ENCODE peak calls at places on chromosomes 2 and 18, in four cellular contexts. P is CD8-positive, alpha-beta T cell; G is breast epithelium; N is heart right ventricle. F is an unnamed sample.
A peak's percentile ranks its signal among the peaks of the same experiment; 100 is the strongest.

GRCh38 chr2:162318280-162319222 is at the start of gene IFIH1:
- DNase-seq in P (peak; percentile 68), G (peak; percentile 82), N (peak; percentile 72), F (peak; percentile 91)

GRCh38 chr2:182784777-182785176 is 68.7 kb downstream of the DNAJC10 start:
- DNase-seq in P (no peak), G (no peak), N (no peak), F (no peak)

GRCh38 chr2:36706021-36706328 is 9.5 kb downstream of the VIT start:
- DNase-seq in P (no peak), G (no peak), N (no peak), F (no peak)

GRCh38 chr2:18623782-18624181 is 34.4 kb upstream of the NT5C1B start:
- DNase-seq in P (no peak), G (no peak), N (no peak), F (no peak)

GRCh38 chr2:112149194-112149593 is 11.0 kb downstream of the FBLN7 start:
- DNase-seq in P (no peak), G (no peak), N (no peak), F (no peak)

GRCh38 chr2:148718039-148718438 is 73.5 kb downstream of the EPC2 start:
- DNase-seq in P (no peak), G (no peak), N (no peak), F (no peak)

GRCh38 chr2:97713296-97714083 is at the start of gene ZAP70:
- DNase-seq in P (peak; percentile 71), G (peak; percentile 10), N (no peak), F (no peak)

GRCh38 chr2:237876056-237876439 is 16.6 kb downstream of the RAMP1 start:
- DNase-seq in P (no peak), G (peak; percentile 31), N (no peak), F (no peak)

GRCh38 chr2:70070557-70071268 is 16.6 kb upstream of the PCBP1 start:
- DNase-seq in P (peak; percentile 59), G (no peak), N (peak; percentile 20), F (peak; percentile 71)

GRCh38 chr2:1736045-1736444 is 8.3 kb downstream of the PXDN start:
- DNase-seq in P (no peak), G (no peak), N (no peak), F (no peak)

GRCh38 chr2:213980883-213981282 is 430.0 kb upstream of the VWC2L start:
- DNase-seq in P (no peak), G (no peak), N (no peak), F (no peak)

GRCh38 chr2:176383100-176383499 is 113.9 kb downstream of the MTX2 start:
- DNase-seq in P (no peak), G (no peak), N (no peak), F (no peak)

GRCh38 chr2:72457801-72458516 is 310.3 kb upstream of the CYP26B1 start:
- DNase-seq in P (no peak), G (no peak), N (no peak), F (no peak)

GRCh38 chr2:72968286-72968685 is 51.0 kb downstream of the EMX1 start:
- DNase-seq in P (no peak), G (no peak), N (no peak), F (no peak)

GRCh38 chr2:148978026-148978685 is 60.3 kb upstream of the LYPD6B start:
- DNase-seq in P (no peak), G (no peak), N (no peak), F (no peak)

GRCh38 chr18:78809845-78810244 is 169.8 kb upstream of the SALL3 start:
- DNase-seq in P (no peak), G (no peak), N (no peak), F (no peak)

GRCh38 chr2:214005337-214005736 is 405.5 kb upstream of the VWC2L start:
- DNase-seq in P (no peak), G (no peak), N (no peak), F (no peak)

GRCh38 chr2:241941691-241942301 is 72.3 kb downstream of the RTP5 start:
- DNase-seq in P (no peak), G (peak; percentile 47), N (no peak), F (no peak)

GRCh38 chr18:77206676-77207370 is 42.8 kb upstream of the GALR1 start:
- DNase-seq in P (no peak), G (no peak), N (peak; percentile 36), F (no peak)

DNA sequence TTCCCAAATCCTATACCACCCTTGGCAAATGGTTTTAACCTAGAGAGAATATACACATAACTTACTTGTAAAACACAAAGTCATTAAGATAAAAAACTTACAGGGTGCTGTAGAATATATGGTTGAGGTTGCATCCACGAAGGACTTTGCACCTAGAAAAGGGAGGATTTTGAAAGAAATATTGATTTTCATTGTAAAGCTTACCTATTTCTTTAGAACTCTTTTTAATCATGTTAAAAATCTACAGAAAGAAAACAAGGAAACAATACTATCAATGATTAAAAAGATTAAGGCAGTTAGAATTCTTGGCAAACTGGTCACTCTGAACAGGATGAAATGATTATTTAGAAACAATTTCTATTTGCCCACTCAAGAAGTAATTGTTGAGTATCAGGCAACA is 81.1 kb upstream of the ITGB6 start:
- DNase-seq in P (no peak), G (no peak), N (no peak), F (no peak)
- H3K36me3 ChIP-seq in P (peaks cover 39% of the 10 kb centered on the region), G (no peaks in the 10 kb centered on the region), N (peaks cover 8% of the 10 kb centered on the region), F (no peaks in the 10 kb centered on the region)

GRCh38 chr2:138577066-138577465 is 75.5 kb downstream of the SPOPL start:
- DNase-seq in P (no peak), G (no peak), N (no peak), F (no peak)

DNA sequence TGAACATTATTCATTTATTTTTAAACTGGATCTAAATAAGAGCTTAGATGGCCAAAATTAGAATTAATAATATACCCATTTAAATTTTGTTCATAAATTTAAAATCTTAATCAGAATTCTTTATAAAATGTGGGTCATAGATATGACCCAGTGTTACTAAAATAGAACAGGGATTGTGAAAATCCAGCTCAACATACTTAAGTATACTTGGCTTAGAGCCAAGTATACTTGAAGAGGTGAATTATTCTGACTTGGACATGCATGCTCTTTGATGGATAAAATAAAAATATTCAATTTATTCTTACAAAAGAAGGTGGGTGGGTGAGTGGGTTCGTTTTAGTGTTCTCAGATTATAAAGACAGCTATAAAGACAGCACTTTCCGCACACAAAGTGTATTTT is 70.7 kb downstream of the SPOPL start:
- DNase-seq in P (no peak), G (no peak), N (no peak), F (no peak)
- H3K36me3 ChIP-seq in P (no peaks in the 10 kb centered on the region), G (peaks cover 8% of the 10 kb centered on the region), N (no peaks in the 10 kb centered on the region), F (no peaks in the 10 kb centered on the region)

GRCh38 chr18:23534276-23534675 is 31.0 kb downstream of the RMC1 start:
- DNase-seq in P (no peak), G (no peak), N (no peak), F (no peak)

GRCh38 chr18:23530195-23530594 is 26.9 kb downstream of the RMC1 start:
- DNase-seq in P (no peak), G (no peak), N (no peak), F (no peak)

GRCh38 chr18:23529597-23529996 is 26.3 kb downstream of the RMC1 start:
- DNase-seq in P (no peak), G (no peak), N (no peak), F (no peak)

GRCh38 chr18:23532848-23533247 is 29.5 kb downstream of the RMC1 start:
- DNase-seq in P (no peak), G (no peak), N (peak; percentile 26), F (no peak)

DNA sequence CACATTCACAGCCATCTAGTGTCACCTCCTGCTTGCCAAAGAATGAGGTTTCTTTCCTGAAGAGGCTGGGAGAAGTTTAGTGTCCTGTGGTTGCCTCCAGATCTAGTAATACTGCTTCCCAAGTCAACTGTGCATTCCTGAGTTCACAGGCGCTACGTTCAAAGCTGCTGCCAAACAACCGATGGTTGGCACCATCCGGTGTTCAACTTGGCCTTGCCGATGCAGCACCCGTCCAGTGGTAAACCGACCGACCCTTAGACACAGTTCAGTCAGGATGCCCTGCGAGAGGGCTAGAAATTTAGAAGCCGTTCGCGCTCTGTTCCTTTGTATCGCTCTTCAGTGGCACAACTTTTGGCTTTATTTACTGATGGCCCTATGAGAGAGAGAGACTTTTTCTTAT is 28.6 kb downstream of the RMC1 start:
- DNase-seq in P (no peak), G (no peak), N (no peak), F (no peak)
- H3K36me3 ChIP-seq in P (peaks cover 69% of the 10 kb centered on the region), G (peaks cover 5% of the 10 kb centered on the region), N (peaks cover 13% of the 10 kb centered on the region), F (no peaks in the 10 kb centered on the region)

GRCh38 chr2:26195006-26195961 is 22.4 kb downstream of the GAREM2 start:
- DNase-seq in P (no peak), G (no peak), N (no peak), F (no peak)
- H3K36me3 ChIP-seq in P (peaks cover 46% of the 10 kb centered on the region), G (no peaks in the 10 kb centered on the region), N (peaks cover 8% of the 10 kb centered on the region), F (no peaks in the 10 kb centered on the region)

GRCh38 chr2:105365176-105365575 is 27.8 kb downstream of the C2orf49 start:
- DNase-seq in P (no peak), G (no peak), N (no peak), F (no peak)
- H3K36me3 ChIP-seq in P (no peaks in the 10 kb centered on the region), G (no peaks in the 10 kb centered on the region), N (peaks cover 14% of the 10 kb centered on the region), F (no peaks in the 10 kb centered on the region)

GRCh38 chr2:83112863-83113262 is 1346.2 kb downstream of the SUCLG1 start:
- DNase-seq in P (no peak), G (no peak), N (no peak), F (no peak)
- H3K36me3 ChIP-seq in P (no peaks in the 10 kb centered on the region), G (no peaks in the 10 kb centered on the region), N (no peaks in the 10 kb centered on the region), F (no peaks in the 10 kb centered on the region)

DNA sequence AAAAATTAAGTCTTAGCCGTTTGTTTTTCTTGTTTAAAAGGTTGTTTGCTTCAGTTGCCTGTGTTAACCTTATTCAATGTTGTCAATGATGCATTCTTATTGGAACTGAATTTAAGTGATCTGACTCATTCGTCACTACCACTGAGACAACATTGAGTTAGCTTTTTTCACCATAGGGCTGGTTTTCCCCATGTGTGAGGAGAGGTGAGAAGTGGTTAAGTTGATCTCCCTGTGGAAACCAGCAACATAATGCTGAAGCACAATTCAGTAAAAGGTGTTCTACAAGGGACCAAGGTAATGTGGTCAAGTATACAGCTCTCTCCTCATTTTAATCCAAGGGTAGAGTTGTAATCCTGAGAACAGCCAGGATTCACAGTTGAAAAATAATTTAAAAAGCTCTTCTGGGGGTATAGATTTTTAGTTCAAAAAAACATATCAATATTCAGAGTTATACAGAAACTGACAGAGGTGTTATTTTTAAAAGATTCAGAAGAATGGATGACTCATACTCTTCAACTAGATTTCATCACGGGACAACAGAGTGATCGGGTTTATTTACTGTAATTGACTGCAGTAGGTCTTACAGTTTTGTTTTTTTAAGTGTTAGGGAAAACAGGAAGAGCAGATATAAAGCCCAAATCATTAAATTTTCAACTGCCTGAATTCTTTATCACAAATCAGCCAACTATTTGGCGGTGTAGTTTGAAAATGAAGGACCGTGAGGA is 12.6 kb downstream of the NOP58 start:
- DNase-seq in P (no peak), G (no peak), N (no peak), F (no peak)
- H3K36me3 ChIP-seq in P (peaks cover 33% of the 10 kb centered on the region), G (peaks cover 4% of the 10 kb centered on the region), N (no peaks in the 10 kb centered on the region), F (peaks cover 38% of the 10 kb centered on the region)

GRCh38 chr2:171966268-171966667 is 33.5 kb upstream of the METAP1D start:
- DNase-seq in P (no peak), G (no peak), N (no peak), F (no peak)

GRCh38 chr2:171963198-171963597 is 36.6 kb upstream of the METAP1D start:
- DNase-seq in P (no peak), G (no peak), N (no peak), F (no peak)

GRCh38 chr2:171965661-171966060 is 34.1 kb upstream of the METAP1D start:
- DNase-seq in P (no peak), G (no peak), N (no peak), F (no peak)

GRCh38 chr2:171965238-171965637 is 34.5 kb upstream of the METAP1D start:
- DNase-seq in P (no peak), G (no peak), N (no peak), F (no peak)

GRCh38 chr2:171964328-171964727 is 35.4 kb upstream of the METAP1D start:
- DNase-seq in P (no peak), G (no peak), N (no peak), F (no peak)
- H3K36me3 ChIP-seq in P (peaks cover 11% of the 10 kb centered on the region), G (no peaks in the 10 kb centered on the region), N (no peaks in the 10 kb centered on the region), F (peaks cover 5% of the 10 kb centered on the region)